ENCODE peak calls at places on chromosomes 6 and 20, in ten cellular contexts. N is transverse colon, D is GM23338, A is H1, M is HCT116, G is prostate gland, H is K562, V is stomach, W is sigmoid colon, U is HL-60. F is an unnamed sample.
A peak's percentile ranks its signal among the peaks of the same experiment; 100 is the strongest.

GRCh38 chr6:129620234-129620610 is 89.8 kb downstream of the ARHGAP18 start:
- DNase-seq in N (no peak), D (no peak), A (no peak), M (no peak), G (no peak), H (no peak), V (no peak), W (no peak), U (no peak), F (no peak)

GRCh38 chr6:142335415-142335814 is 33.6 kb downstream of the ADGRG6 start:
- DNase-seq in N (no peak), D (no peak), A (no peak), M (no peak), G (no peak), H (no peak), V (no peak), W (no peak), U (no peak), F (no peak)

GRCh38 chr20:60695223-60695622 is 556.8 kb upstream of the CDH4 start:
- DNase-seq in N (no peak), D (no peak), A (no peak), M (no peak), G (no peak), H (no peak), V (no peak), W (no peak), U (no peak), F (no peak)

GRCh38 chr6:82705579-82705978 is 342.0 kb downstream of the TPBG start:
- DNase-seq in N (no peak), D (no peak), A (no peak), M (no peak), G (no peak), H (no peak), V (no peak), W (no peak), U (no peak), F (no peak)

GRCh38 chr6:43178150-43178549 is 3.8 kb upstream of the CUL9 start:
- DNase-seq in N (no peak), D (no peak), A (no peak), M (no peak), G (no peak), H (no peak), V (no peak), W (no peak), U (no peak), F (no peak)

GRCh38 chr20:16528078-16528477 is 45.2 kb downstream of the KIF16B start:
- DNase-seq in N (peak; percentile 78), D (no peak), A (no peak), M (peak; percentile 81), G (peak; percentile 75), H (peak; percentile 26), V (peak; percentile 54), W (no peak), U (no peak), F (no peak)

GRCh38 chr20:57326667-57327455 is 2.7 kb upstream of the SPO11 start:
- DNase-seq in N (peak; percentile 49), D (peak; percentile 21), A (no peak), M (peak; percentile 33), G (peak; percentile 62), H (no peak), V (no peak), W (no peak), U (no peak), F (peak; percentile 77)

GRCh38 chr20:57660510-57661199 is 40.4 kb upstream of the ZBP1 start:
- DNase-seq in N (peak; percentile 3), D (no peak), A (no peak), M (no peak), G (no peak), H (no peak), V (peak; percentile 22), W (peak; percentile 26), U (no peak), F (peak; percentile 27)

GRCh38 chr6:21953831-21954801 is 342.7 kb downstream of the PRL start:
- DNase-seq in N (peak; percentile 33), D (peak; percentile 9), A (no peak), M (no peak), G (peak; percentile 12), H (peak; percentile 40), V (no peak), W (no peak), U (no peak), F (no peak)

GRCh38 chr6:105250523-105250922 is 70.7 kb upstream of the POPDC3 start:
- DNase-seq in N (no peak), D (no peak), A (no peak), M (no peak), G (no peak), H (no peak), V (no peak), W (no peak), U (no peak), F (no peak)

GRCh38 chr20:62508641-62509051 is 32.9 kb upstream of the GATA5 start:
- DNase-seq in N (no peak), D (no peak), A (no peak), M (no peak), G (no peak), H (no peak), V (no peak), W (no peak), U (no peak), F (no peak)

GRCh38 chr6:42453649-42454427 is 2.1 kb upstream of the TRERF1 start:
- DNase-seq in N (peak; percentile 66), D (peak; percentile 72), A (no peak), M (no peak), G (peak; percentile 37), H (no peak), V (peak; percentile 54), W (peak; percentile 80), U (no peak), F (no peak)

GRCh38 chr6:44036196-44036595 is 91.1 kb downstream of the MRPL14 start:
- DNase-seq in N (no peak), D (no peak), A (no peak), M (no peak), G (no peak), H (no peak), V (no peak), W (peak; percentile 34), U (no peak), F (no peak)

GRCh38 chr6:151023346-151023745 is 157.8 kb downstream of the MTHFD1L start:
- DNase-seq in N (no peak), D (no peak), A (no peak), M (no peak), G (no peak), H (no peak), V (no peak), W (no peak), U (no peak), F (no peak)

GRCh38 chr6:144922120-144922722 is 637.1 kb downstream of the UTRN start:
- DNase-seq in N (no peak), D (no peak), A (no peak), M (no peak), G (no peak), H (no peak), V (no peak), W (no peak), U (no peak), F (no peak)

GRCh38 chr6:22043284-22043962 is 253.4 kb downstream of the PRL start:
- DNase-seq in N (no peak), D (no peak), A (no peak), M (no peak), G (no peak), H (no peak), V (no peak), W (no peak), U (no peak), F (no peak)

GRCh38 chr6:143513410-143513809 is 1.9 kb upstream of the FUCA2 start:
- DNase-seq in N (peak; percentile 65), D (peak; percentile 88), A (no peak), M (no peak), G (no peak), H (peak; percentile 70), V (peak; percentile 44), W (no peak), U (no peak), F (no peak)

GRCh38 chr6:99431901-99432300 is 6.8 kb upstream of the PNISR start:
- DNase-seq in N (no peak), D (no peak), A (no peak), M (no peak), G (no peak), H (no peak), V (no peak), W (no peak), U (no peak), F (no peak)
- H3K4me3 ChIP-seq in N (no peak overlapping the region), D (no peak overlapping the region), A (no peak overlapping the region), M (no peak overlapping the region), G (no peak overlapping the region), H (no peak overlapping the region), V (no peak overlapping the region), W (no peak overlapping the region), U (no peak overlapping the region), F (no peak overlapping the region)

GRCh38 chr20:39049684-39050554 is 87.8 kb downstream of the DHX35 start:
- DNase-seq in N (peak; percentile 84), D (peak; percentile 86), A (peak; percentile 59), M (peak; percentile 40), G (peak; percentile 67), H (peak; percentile 80), V (peak; percentile 75), W (peak; percentile 84), U (peak; percentile 51), F (no peak)
- TF ChIP-seq POLR2AphosphoS5 in N (peak; percentile 46), D (no peak), A (no peak), M (peak; percentile 42), G (peak; percentile 57), H (peak; percentile 50), V (no peak), W (no peak), U (peak; percentile 29), F (peak; percentile 31)

GRCh38 chr6:15522026-15522425 is 140.8 kb downstream of the DTNBP1 start:
- DNase-seq in N (no peak), D (no peak), A (no peak), M (no peak), G (no peak), H (no peak), V (no peak), W (peak; percentile 55), U (no peak), F (peak; percentile 25)
- H3K27ac ChIP-seq in N (no peak overlapping the region), D (peak overlapping the region; percentile 84), A (no peak overlapping the region), M (no peak overlapping the region), G (no peak overlapping the region), H (no peak overlapping the region), V (no peak overlapping the region), W (peak overlapping the region; percentile 35), U (peak overlapping the region; percentile 70), F (peak overlapping the region; percentile 23)

GRCh38 chr6:13277231-13277630 is 51.1 kb downstream of the TBC1D7 start:
- DNase-seq in N (no peak), D (no peak), A (no peak), M (no peak), G (no peak), H (no peak), V (no peak), W (no peak), U (no peak), F (no peak)

GRCh38 chr6:13275435-13275989 is 52.8 kb downstream of the TBC1D7 start:
- DNase-seq in N (no peak), D (no peak), A (no peak), M (no peak), G (no peak), H (peak; percentile 35), V (no peak), W (no peak), U (no peak), F (no peak)

GRCh38 chr6:13273202-13273930 is 55.0 kb downstream of the TBC1D7 start:
- DNase-seq in N (no peak), D (no peak), A (no peak), M (no peak), G (no peak), H (peak; percentile 63), V (no peak), W (no peak), U (no peak), F (no peak)

GRCh38 chr6:13273931-13274706 is 54.2 kb downstream of the TBC1D7 start:
- DNase-seq in N (peak; percentile 50), D (no peak), A (no peak), M (no peak), G (no peak), H (peak; percentile 83), V (peak; percentile 31), W (no peak), U (peak; percentile 48), F (no peak)

GRCh38 chr6:13274707-13275434 is 53.5 kb downstream of the TBC1D7 start:
- DNase-seq in N (no peak), D (no peak), A (no peak), M (no peak), G (no peak), H (peak; percentile 48), V (no peak), W (no peak), U (no peak), F (no peak)
- H3K4me3 ChIP-seq in N (no peak overlapping the region), D (no peak overlapping the region), A (no peak overlapping the region), M (no peak overlapping the region), G (no peak overlapping the region), H (peak overlapping the region; percentile 47), V (peak overlapping the region; percentile 27), W (no peak overlapping the region), U (peak overlapping the region; percentile 55), F (no peak overlapping the region)